ENCODE peak calls at places on chromosomes 2 and 18, in seven cellular contexts. Q, V, Y, U, R, M and I are unnamed samples.

GRCh38 chr2:45793564-45793963 is 142.1 kb downstream of the PRKCE start:
- DNase-seq in Q (no peak), V (no peak), Y (no peak), U (no peak), R (no peak), M (no peak), I (no peak)

GRCh38 chr2:43212931-43213330 is 13.5 kb downstream of the ZFP36L2 start:
- DNase-seq in Q (no peak), V (no peak), Y (no peak), U (no peak), R (no peak), M (no peak), I (no peak)

GRCh38 chr2:30417253-30417652 is 29.8 kb upstream of the LCLAT1 start:
- DNase-seq in Q (peak), V (no peak), Y (no peak), U (no peak), R (no peak), M (no peak), I (peak)

GRCh38 chr2:218853766-218854165 is 5.8 kb upstream of the WNT6 start:
- DNase-seq in Q (no peak), V (no peak), Y (no peak), U (peak), R (no peak), M (no peak), I (peak)

GRCh38 chr2:20135631-20136050 is 84.2 kb upstream of the LAPTM4A start:
- DNase-seq in Q (peak), V (peak), Y (peak), U (peak), R (peak), M (no peak), I (peak)

GRCh38 chr2:222892321-222892720 is 31.5 kb downstream of the ACSL3 start:
- DNase-seq in Q (peak), V (no peak), Y (no peak), U (no peak), R (no peak), M (no peak), I (peak)

GRCh38 chr2:46508734-46509133 is 29.4 kb downstream of the TMEM247 start:
- DNase-seq in Q (no peak), V (no peak), Y (no peak), U (no peak), R (no peak), M (no peak), I (no peak)

GRCh38 chr2:40087434-40087833 is 308.4 kb upstream of the THUMPD2 start:
- DNase-seq in Q (peak), V (no peak), Y (no peak), U (no peak), R (no peak), M (no peak), I (peak)

GRCh38 chr2:205834776-205835175 is 152.5 kb downstream of the NRP2 start:
- DNase-seq in Q (no peak), V (no peak), Y (no peak), U (no peak), R (no peak), M (no peak), I (no peak)

DNA sequence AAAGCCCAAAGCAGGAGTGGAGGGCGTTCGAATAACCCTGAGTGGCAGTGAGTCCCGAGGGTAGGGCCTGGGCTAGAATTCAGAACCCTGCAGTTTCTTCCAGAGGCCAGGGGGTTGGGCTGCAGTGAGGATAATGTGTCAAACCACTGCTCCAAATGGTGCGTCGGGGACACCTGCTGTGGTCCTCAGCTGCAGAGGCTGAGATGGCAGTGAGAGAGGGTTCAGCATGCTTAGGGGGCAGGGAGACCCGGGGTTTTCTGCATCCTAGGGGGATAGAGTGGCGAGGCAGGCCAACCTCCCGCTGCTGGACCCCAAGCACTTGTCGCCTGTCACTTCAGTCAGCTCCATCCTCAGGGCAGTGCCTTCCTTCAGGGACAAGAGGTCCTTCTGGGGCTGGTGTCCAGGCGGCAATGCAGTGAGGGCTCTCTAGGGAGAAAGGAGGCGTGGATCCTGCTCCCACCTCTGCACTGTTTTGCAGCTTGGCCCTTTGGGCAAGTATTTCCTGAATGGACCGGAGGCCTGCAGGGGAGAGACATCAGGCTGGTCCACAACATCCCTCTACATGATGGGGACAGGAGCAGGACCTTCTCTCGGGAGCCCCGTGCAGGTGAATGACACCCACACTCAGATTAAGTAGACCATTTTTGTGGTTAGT is 8.4 kb upstream of the NTSR2 start:
- DNase-seq in Q (no peak), V (no peak), Y (no peak), U (peak), R (no peak), M (no peak), I (no peak)
- TF ChIP-seq CTCF in Q (no peak), V (no peak), Y (no peak), U (no peak), R (no peak), M (no peak), I (no peak)

GRCh38 chr2:22737144-22737543 is 647.8 kb upstream of the KLHL29 start:
- DNase-seq in Q (no peak), V (no peak), Y (no peak), U (no peak), R (no peak), M (no peak), I (no peak)
- TF ChIP-seq CTCF in Q (no peak), V (peak), Y (no peak), U (peak), R (no peak), M (no peak), I (no peak)

DNA sequence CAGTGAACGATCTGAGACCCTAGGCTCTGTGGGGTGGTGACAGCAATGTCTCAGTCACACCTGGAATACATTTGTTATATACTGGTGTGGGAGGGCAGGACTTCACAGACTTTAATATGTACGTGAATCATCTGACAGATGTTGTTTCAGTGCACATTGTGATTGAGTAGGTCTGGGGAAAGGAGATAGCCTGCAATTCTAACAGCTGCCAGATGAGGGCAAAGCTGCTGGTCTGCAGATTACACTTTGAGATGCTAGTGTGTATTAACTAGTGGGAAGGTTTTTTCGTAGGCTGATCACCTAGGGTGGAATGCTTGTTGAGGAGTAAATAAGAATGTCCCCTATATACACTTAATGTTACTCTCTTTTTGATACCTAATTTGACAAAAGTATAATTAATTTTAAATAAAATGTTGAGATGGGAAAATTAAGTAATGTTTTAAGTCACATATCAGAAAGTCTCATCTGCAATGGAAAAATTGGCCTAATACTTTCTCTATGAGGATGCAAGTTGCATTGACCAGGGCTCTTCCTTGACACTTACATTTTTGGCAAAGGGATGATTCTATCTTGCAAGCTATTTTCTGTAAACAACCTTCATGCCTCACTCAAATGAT is 496.9 kb upstream of the HNMT start:
- DNase-seq in Q (peak), V (peak), Y (no peak), U (peak), R (peak), M (no peak), I (peak)
- TF ChIP-seq CTCF in Q (peak), V (peak), Y (no peak), U (peak), R (no peak), M (peak), I (peak)

GRCh38 chr2:54500404-54501147 is 44.4 kb downstream of the SPTBN1 start:
- DNase-seq in Q (no peak), V (no peak), Y (no peak), U (no peak), R (no peak), M (no peak), I (peak)

GRCh38 chr2:54494087-54494486 is 38.0 kb downstream of the SPTBN1 start:
- DNase-seq in Q (no peak), V (no peak), Y (no peak), U (no peak), R (no peak), M (no peak), I (no peak)

GRCh38 chr2:54499666-54500065 is 43.5 kb downstream of the SPTBN1 start:
- DNase-seq in Q (peak), V (no peak), Y (no peak), U (no peak), R (no peak), M (no peak), I (peak)

GRCh38 chr2:54497738-54498680 is 41.9 kb downstream of the SPTBN1 start:
- DNase-seq in Q (peak), V (no peak), Y (no peak), U (peak), R (peak), M (no peak), I (peak)

GRCh38 chr2:54496920-54497319 is 40.8 kb downstream of the SPTBN1 start:
- DNase-seq in Q (no peak), V (no peak), Y (no peak), U (no peak), R (no peak), M (no peak), I (no peak)
- TF ChIP-seq CTCF in Q (no peak), V (no peak), Y (no peak), U (peak), R (no peak), M (no peak), I (no peak)

GRCh38 chr18:70491734-70492348 is 203.0 kb downstream of the SOCS6 start:
- DNase-seq in Q (peak), V (peak), Y (no peak), U (peak), R (peak), M (no peak), I (peak)
- TF ChIP-seq CTCF in Q (peak), V (peak), Y (no peak), U (peak), R (peak), M (peak), I (peak)